ENCODE peak calls at places on chromosomes 5 and 9, in four cellular contexts. J, G, X and N are unnamed samples.

GRCh38 chr5:73437126-73438047 is 11.2 kb downstream of the FOXD1 start:
- DNase-seq in J (no peak), G (no peak), X (no peak), N (no peak)

GRCh38 chr5:67059747-67060490 is 136.7 kb downstream of the CD180 start:
- DNase-seq in J (no peak), G (no peak), X (no peak), N (no peak)

GRCh38 chr5:44387391-44387790 is 1.8 kb downstream of the FGF10 start:
- DNase-seq in J (no peak), G (no peak), X (no peak), N (no peak)

GRCh38 chr9:113593682-113594281 is 130.3 kb downstream of the RGS3 start:
- DNase-seq in J (peak; percentile 51), G (no peak), X (no peak), N (no peak)

GRCh38 chr5:67156976-67157583 is 39.5 kb downstream of the CD180 start:
- DNase-seq in J (peak; percentile 70), G (peak; percentile 28), X (no peak), N (peak; percentile 42)

GRCh38 chr9:125960631-125961030 is 213.5 kb downstream of the PBX3 start:
- DNase-seq in J (no peak), G (no peak), X (no peak), N (no peak)

GRCh38 chr9:128921881-128922763 is 1.3 kb downstream of the PHYHD1 start:
- DNase-seq in J (peak; percentile 69), G (no peak), X (no peak), N (no peak)

GRCh38 chr5:38692780-38693507 is 136.5 kb upstream of the LIFR start:
- DNase-seq in J (no peak), G (no peak), X (no peak), N (no peak)

GRCh38 chr5:58366461-58366860 is 93.4 kb downstream of the PLK2 start:
- DNase-seq in J (no peak), G (no peak), X (no peak), N (no peak)

GRCh38 chr5:22835630-22836029 is 17.5 kb downstream of the CDH12 start:
- DNase-seq in J (no peak), G (no peak), X (no peak), N (no peak)

GRCh38 chr9:97514531-97514930 is 13.1 kb downstream of the TMOD1 start:
- DNase-seq in J (no peak), G (no peak), X (no peak), N (no peak)

GRCh38 chr9:10232352-10232930 is 380.4 kb downstream of the PTPRD start:
- DNase-seq in J (no peak), G (no peak), X (no peak), N (no peak)

GRCh38 chr5:150053695-150054392 is 32.5 kb downstream of the CSF1R start:
- DNase-seq in J (no peak), G (no peak), X (no peak), N (no peak)

GRCh38 chr5:82526540-82526939 is 248.4 kb upstream of the RPS23 start:
- DNase-seq in J (no peak), G (no peak), X (no peak), N (no peak)

GRCh38 chr5:157286761-157287211 is 20.9 kb downstream of the CYFIP2 start:
- DNase-seq in J (no peak), G (no peak), X (no peak), N (no peak)

GRCh38 chr5:95838552-95838951 is 16.0 kb upstream of the GLRX start:
- DNase-seq in J (no peak), G (no peak), X (no peak), N (no peak)

GRCh38 chr9:135295556-135296300 is 183.9 kb upstream of the PPP1R26 start:
- DNase-seq in J (no peak), G (no peak), X (no peak), N (no peak)

GRCh38 chr9:94056442-94056974 is 27.8 kb upstream of the PTPDC1 start:
- DNase-seq in J (no peak), G (no peak), X (no peak), N (no peak)

GRCh38 chr5:151022511-151023018 is 2.2 kb downstream of the GPX3 start:
- DNase-seq in J (no peak), G (no peak), X (no peak), N (no peak)

GRCh38 chr5:65926276-65926761 is at the start of gene ERBIN:
- DNase-seq in J (peak; percentile 84), G (peak; percentile 59), X (peak; percentile 62), N (peak; percentile 61)

GRCh38 chr5:170292509-170292908 is 5.1 kb downstream of the LCP2 start:
- DNase-seq in J (no peak), G (no peak), X (no peak), N (no peak)

GRCh38 chr9:78074385-78075291 is 43.0 kb upstream of the GNAQ start:
- DNase-seq in J (no peak), G (no peak), X (no peak), N (no peak)

GRCh38 chr5:37714756-37715155 is 125.1 kb downstream of the GDNF start:
- DNase-seq in J (no peak), G (no peak), X (no peak), N (no peak)

GRCh38 chr9:27151693-27152397 is 42.8 kb downstream of the TEK start:
- DNase-seq in J (no peak), G (no peak), X (no peak), N (no peak)

GRCh38 chr5:154373729-154374179 is 72.0 kb upstream of the SAP30L start:
- DNase-seq in J (no peak), G (no peak), X (no peak), N (no peak)

GRCh38 chr9:134215709-134216448 is 51.5 kb upstream of the RNU6ATAC start:
- DNase-seq in J (peak; percentile 27), G (no peak), X (no peak), N (no peak)

GRCh38 chr9:137150485-137151060 is 11.6 kb downstream of the GRIN1 start:
- DNase-seq in J (no peak), G (no peak), X (peak; percentile 48), N (no peak)

GRCh38 chr9:122221223-122221811 is 7.4 kb downstream of the LHX6 start:
- DNase-seq in J (no peak), G (no peak), X (no peak), N (no peak)

GRCh38 chr9:78238061-78239038 is 2.5 kb downstream of the CEP78 start:
- DNase-seq in J (no peak), G (no peak), X (no peak), N (no peak)

GRCh38 chr9:87227456-87227855 is 270.2 kb upstream of the DAPK1 start:
- DNase-seq in J (no peak), G (no peak), X (no peak), N (no peak)

GRCh38 chr5:60633336-60633735 is 66.6 kb downstream of the DEPDC1B start:
- DNase-seq in J (no peak), G (no peak), X (no peak), N (no peak)

GRCh38 chr5:73596705-73597328 is 29.2 kb upstream of the ARHGEF28 start:
- DNase-seq in J (no peak), G (no peak), X (peak; percentile 9), N (no peak)